ENCODE peak calls at places on chromosomes 11 and 22, in ten cellular contexts. T is GM12891, X is endothelial cell of umbilical vein, Y is NB4, N is body of pancreas, F is suprapubic skin, C is transverse colon, J is tibial nerve, O is Peyer's patch, H is H1. A is an unnamed sample.

GRCh38 chr11:12885717-12886226 is 123.3 kb upstream of the RASSF10 start:
- DNase-seq in T (no peak), X (no peak), Y (no peak), N (no peak), F (no peak), C (no peak), J (no peak), O (no peak), H (no peak), A (no peak)

GRCh38 chr11:61054513-61054912 is 47.8 kb upstream of the CD5 start:
- DNase-seq in T (no peak), X (no peak), Y (no peak), N (no peak), F (no peak), C (no peak), J (no peak), O (peak; percentile 25), H (no peak), A (peak; percentile 40)

GRCh38 chr11:2758751-2759150 is 59.0 kb upstream of the KCNQ1OT1 start:
- DNase-seq in T (no peak), X (no peak), Y (no peak), N (no peak), F (peak; percentile 26), C (peak; percentile 1), J (peak; percentile 4), O (peak; percentile 22), H (peak; percentile 23), A (peak; percentile 46)

GRCh38 chr11:63944987-63945386 is 6.2 kb downstream of the NAA40 start:
- DNase-seq in T (no peak), X (no peak), Y (no peak), N (peak; percentile 40), F (no peak), C (peak; percentile 42), J (no peak), O (peak; percentile 76), H (no peak), A (no peak)

GRCh38 chr11:122491486-122491885 is 164.0 kb upstream of the UBASH3B start:
- DNase-seq in T (no peak), X (peak; percentile 93), Y (peak; percentile 21), N (no peak), F (no peak), C (no peak), J (no peak), O (no peak), H (no peak), A (no peak)

GRCh38 chr22:37519268-37520195 is at the start of gene CARD10:
- DNase-seq in T (peak; percentile 58), X (peak; percentile 33), Y (peak; percentile 61), N (peak; percentile 72), F (no peak), C (peak; percentile 68), J (no peak), O (peak; percentile 62), H (peak; percentile 68), A (no peak)

GRCh38 chr11:1346669-1347390 is 37.4 kb upstream of the TOLLIP start:
- DNase-seq in T (no peak), X (no peak), Y (no peak), N (no peak), F (no peak), C (no peak), J (no peak), O (peak; percentile 38), H (no peak), A (peak; percentile 79)

GRCh38 chr11:113859665-113860064 is 15.7 kb downstream of the USP28 start:
- DNase-seq in T (no peak), X (peak; percentile 24), Y (peak; percentile 13), N (no peak), F (no peak), C (no peak), J (no peak), O (no peak), H (no peak), A (no peak)

GRCh38 chr11:57349491-57350274 is 11.5 kb downstream of the P2RX3 start:
- DNase-seq in T (peak; percentile 60), X (peak; percentile 41), Y (peak; percentile 63), N (peak; percentile 71), F (peak; percentile 82), C (peak; percentile 67), J (peak; percentile 53), O (peak; percentile 89), H (peak; percentile 98), A (peak; percentile 93)

GRCh38 chr11:75954039-75954438 is 139.0 kb downstream of the UVRAG start:
- DNase-seq in T (no peak), X (no peak), Y (no peak), N (no peak), F (no peak), C (no peak), J (no peak), O (no peak), H (no peak), A (no peak)

GRCh38 chr11:78192223-78192719 is 3.6 kb downstream of the USP35 start:
- DNase-seq in T (no peak), X (no peak), Y (peak; percentile 71), N (peak; percentile 95), F (peak; percentile 49), C (no peak), J (no peak), O (peak; percentile 43), H (no peak), A (no peak)

GRCh38 chr11:81270686-81271085 is 1463.0 kb downstream of the FAM181B start:
- DNase-seq in T (no peak), X (no peak), Y (no peak), N (no peak), F (no peak), C (no peak), J (no peak), O (no peak), H (no peak), A (no peak)

GRCh38 chr11:14300661-14301304 is 58.2 kb downstream of the RRAS2 start:
- DNase-seq in T (no peak), X (peak; percentile 88), Y (peak; percentile 66), N (peak; percentile 63), F (no peak), C (peak; percentile 48), J (peak; percentile 17), O (peak; percentile 78), H (no peak), A (peak; percentile 50)

GRCh38 chr11:8056810-8057463 is 24.1 kb upstream of the TUB start:
- DNase-seq in T (no peak), X (no peak), Y (peak; percentile 24), N (peak; percentile 38), F (peak; percentile 88), C (peak; percentile 39), J (peak; percentile 52), O (no peak), H (peak; percentile 36), A (peak; percentile 87)

GRCh38 chr22:22940961-22941605 is 53.5 kb downstream of the IGLL5 start:
- DNase-seq in T (no peak), X (no peak), Y (no peak), N (no peak), F (peak; percentile 36), C (peak; percentile 6), J (peak; percentile 4), O (peak; percentile 31), H (peak; percentile 37), A (peak; percentile 59)

GRCh38 chr11:117201906-117202305 is 2.7 kb downstream of the TAGLN start:
- DNase-seq in T (no peak), X (no peak), Y (no peak), N (no peak), F (no peak), C (no peak), J (no peak), O (no peak), H (no peak), A (no peak)

GRCh38 chr11:43830928-43831440 is 49.6 kb upstream of the ALKBH3 start:
- DNase-seq in T (no peak), X (peak; percentile 93), Y (peak; percentile 65), N (peak; percentile 7), F (no peak), C (peak; percentile 8), J (no peak), O (peak; percentile 55), H (no peak), A (no peak)

GRCh38 chr22:29032584-29032983 is 29.0 kb downstream of the C22orf31 start:
- DNase-seq in T (no peak), X (peak; percentile 57), Y (no peak), N (peak; percentile 54), F (no peak), C (no peak), J (no peak), O (no peak), H (no peak), A (no peak)
- TF ChIP-seq POLR2A in T (no peak), X (no peak), Y (no peak), N (no peak), F (no peak), C (no peak), J (no peak), O (no peak), H (no peak), A (no peak)

GRCh38 chr22:35540600-35541253 is at the start of gene RASD2:
- DNase-seq in T (peak; percentile 45), X (no peak), Y (peak; percentile 55), N (peak; percentile 31), F (no peak), C (peak; percentile 58), J (no peak), O (peak; percentile 61), H (peak; percentile 84), A (no peak)
- TF ChIP-seq POLR2A in T (no peak), X (no peak), Y (no peak), N (no peak), F (no peak), C (peak; percentile 33), J (no peak), O (peak; percentile 16), H (no peak), A (no peak)

GRCh38 chr22:49102367-49102766 is 725.3 kb downstream of the BRD1 start:
- DNase-seq in T (no peak), X (no peak), Y (no peak), N (no peak), F (no peak), C (no peak), J (no peak), O (no peak), H (no peak), A (no peak)

GRCh38 chr22:49103314-49104052 is 724.2 kb downstream of the BRD1 start:
- DNase-seq in T (no peak), X (no peak), Y (no peak), N (no peak), F (no peak), C (no peak), J (no peak), O (peak; percentile 2), H (no peak), A (no peak)

GRCh38 chr22:49106136-49106930 is 721.3 kb downstream of the BRD1 start:
- DNase-seq in T (no peak), X (no peak), Y (no peak), N (no peak), F (no peak), C (no peak), J (no peak), O (no peak), H (no peak), A (peak; percentile 81)

GRCh38 chr22:49101873-49102272 is 725.8 kb downstream of the BRD1 start:
- DNase-seq in T (no peak), X (no peak), Y (no peak), N (no peak), F (no peak), C (no peak), J (no peak), O (no peak), H (no peak), A (no peak)

GRCh38 chr22:49104434-49104833 is 723.2 kb downstream of the BRD1 start:
- DNase-seq in T (no peak), X (no peak), Y (no peak), N (no peak), F (no peak), C (no peak), J (no peak), O (no peak), H (no peak), A (no peak)
- TF ChIP-seq POLR2A in T (no peak), X (no peak), Y (no peak), N (no peak), F (no peak), C (no peak), J (no peak), O (no peak), H (no peak), A (no peak)

GRCh38 chr11:46237248-46238077 is 40.0 kb upstream of the CREB3L1 start:
- DNase-seq in T (peak; percentile 48), X (peak; percentile 80), Y (peak; percentile 96), N (peak; percentile 32), F (peak; percentile 85), C (peak; percentile 46), J (peak; percentile 19), O (peak; percentile 60), H (peak; percentile 87), A (peak; percentile 53)
- TF ChIP-seq POLR2A in T (no peak), X (no peak), Y (peak; percentile 32), N (no peak), F (no peak), C (no peak), J (no peak), O (no peak), H (no peak), A (no peak)

A was measured in lower leg skin.